ENCODE peak calls at places on chromosomes 4 and X, in eight cellular contexts. B, P, G, X, V, A, E and T are unnamed samples.

GRCh38 chr4:25161599-25161960 is 1.3 kb upstream of the SEPSECS start:
- DNase-seq in B (no peak), G (no peak), V (no peak), A (no peak), P (no peak), X (no peak), E (no peak), T (no peak)

GRCh38 chr4:8834681-8835220 is 36.9 kb downstream of the HMX1 start:
- DNase-seq in V (peak; percentile 21), X (peak; percentile 2), A (no peak), E (no peak), P (no peak), G (no peak), B (no peak), T (no peak)

GRCh38 chrX:46589977-46590723 is 16.6 kb downstream of the CHST7 start:
- DNase-seq in G (no peak), V (no peak), X (no peak), A (no peak), P (no peak), E (no peak), B (no peak), T (no peak)

GRCh38 chr4:4327652-4328121 is 37.6 kb downstream of the ZBTB49 start:
- DNase-seq in A (no peak), G (no peak), B (peak; percentile 42), P (peak; percentile 26), X (no peak), V (peak; percentile 93), E (peak; percentile 31), T (no peak)

GRCh38 chrX:124289443-124289842 is 43.0 kb upstream of the TEX13D start:
- DNase-seq in E (no peak), V (no peak), X (no peak), P (no peak), B (no peak), G (no peak), A (no peak), T (no peak)

GRCh38 chrX:45767021-45767491 is 566.4 kb upstream of the DIPK2B start:
- DNase-seq in X (no peak), V (no peak), P (no peak), G (no peak), A (no peak), B (no peak), E (no peak), T (no peak)

GRCh38 chr4:74675673-74676279 is 118.5 kb downstream of the BTC start:
- DNase-seq in P (no peak), G (no peak), A (no peak), E (peak; percentile 55), X (no peak), V (no peak), B (peak; percentile 13), T (no peak)

GRCh38 chrX:111823068-111823467 is 52.9 kb upstream of the TRPC5OS start:
- DNase-seq in V (peak; percentile 81), A (no peak), X (no peak), E (peak; percentile 55), P (no peak), G (no peak), B (peak; percentile 34), T (no peak)

GRCh38 chrX:23742174-23742692 is 843 bp downstream of the ACOT9 start:
- DNase-seq in E (peak; percentile 35), A (no peak), B (peak; percentile 60), G (peak; percentile 71), P (peak; percentile 39), V (peak; percentile 29), X (peak; percentile 31), T (peak; percentile 70)

GRCh38 chr4:112377127-112377635 is 80.0 kb downstream of the ALPK1 start:
- DNase-seq in E (no peak), V (no peak), B (no peak), X (no peak), A (no peak), G (no peak), P (no peak), T (no peak)

GRCh38 chrX:19902110-19902509 is 14.7 kb upstream of the SH3KBP1 start:
- DNase-seq in P (no peak), E (peak; percentile 20), B (no peak), V (no peak), A (no peak), G (no peak), X (no peak), T (no peak)

GRCh38 chrX:108209006-108209554 is 117.5 kb downstream of the ATG4A start:
- DNase-seq in P (no peak), V (no peak), X (no peak), G (no peak), A (no peak), B (no peak), E (no peak), T (no peak)

DNA sequence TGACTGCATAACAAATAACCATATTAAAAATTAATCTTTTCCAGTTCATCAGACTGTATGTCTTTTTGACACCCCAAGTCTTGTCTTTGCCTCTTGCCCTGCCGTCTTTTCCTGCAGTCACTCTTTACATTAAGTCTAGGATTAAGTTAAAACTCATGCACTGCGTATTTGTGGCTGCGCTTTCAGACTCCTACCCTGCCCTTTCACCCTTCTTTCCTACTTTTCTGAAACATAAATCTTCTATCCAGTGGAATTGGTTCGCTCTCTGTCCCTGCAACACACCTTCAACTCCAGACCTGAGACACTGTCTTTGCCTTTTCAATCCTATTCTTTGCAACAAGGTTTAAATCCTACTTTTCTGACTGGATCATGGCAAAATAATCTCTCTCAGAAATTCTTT is 19.9 kb downstream of the SPRY1 start:
- DNase-seq in A (no peak), V (no peak), P (no peak), E (no peak), X (no peak), B (no peak), G (no peak), T (no peak)
- H3K4me1 ChIP-seq in A (peaks cover 29% of the 10 kb centered on the region), V (peaks cover 2% of the 10 kb centered on the region), P (no peaks in the 10 kb centered on the region), E (peaks cover 23% of the 10 kb centered on the region), X (peaks cover 45% of the 10 kb centered on the region), B (no peaks in the 10 kb centered on the region), G (no peaks in the 10 kb centered on the region), T (peaks cover 65% of the 10 kb centered on the region)

GRCh38 chrX:68692651-68693050 is 45.2 kb downstream of the STARD8 start:
- DNase-seq in X (no peak), V (no peak), G (no peak), A (no peak), E (no peak), P (no peak), B (no peak), T (no peak)
- H3K4me1 ChIP-seq in X (no peaks in the 10 kb centered on the region), V (peaks cover 2% of the 10 kb centered on the region), G (no peaks in the 10 kb centered on the region), A (no peaks in the 10 kb centered on the region), E (no peaks in the 10 kb centered on the region), P (no peaks in the 10 kb centered on the region), B (no peaks in the 10 kb centered on the region), T (peaks cover 11% of the 10 kb centered on the region)

DNA sequence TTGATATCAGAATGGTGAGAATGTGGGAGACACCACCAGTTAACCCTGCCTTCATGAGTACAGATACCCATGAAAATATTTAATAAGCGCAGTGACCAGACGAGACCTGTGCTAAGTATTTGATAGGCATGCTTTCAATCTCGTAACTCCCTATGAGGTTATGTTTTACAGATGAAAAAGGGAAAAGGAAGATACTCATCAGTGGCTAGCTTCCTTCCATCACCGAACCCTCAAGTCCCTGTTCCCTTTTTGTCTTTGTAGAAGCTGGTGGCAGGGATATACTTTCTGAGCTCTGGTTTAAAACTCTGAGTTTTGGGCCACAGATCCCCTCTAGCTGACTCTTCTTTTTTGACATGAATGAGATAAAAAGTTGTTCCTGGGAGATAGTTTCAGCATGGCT is 26.3 kb downstream of the AFF1 start:
- DNase-seq in G (no peak), A (no peak), X (no peak), B (no peak), E (no peak), P (no peak), V (no peak), T (no peak)
- H3K4me1 ChIP-seq in G (no peaks in the 10 kb centered on the region), A (peaks cover 6% of the 10 kb centered on the region), X (peaks cover 56% of the 10 kb centered on the region), B (peaks cover 9% of the 10 kb centered on the region), E (peaks cover 52% of the 10 kb centered on the region), P (peaks cover 11% of the 10 kb centered on the region), V (peaks cover 24% of the 10 kb centered on the region), T (peaks cover 26% of the 10 kb centered on the region)

GRCh38 chr4:113584407-113585150 is 177.0 kb downstream of the CAMK2D start:
- DNase-seq in P (no peak), X (no peak), B (no peak), G (no peak), V (peak; percentile 68), E (peak; percentile 74), A (no peak), T (no peak)
- H3K4me1 ChIP-seq in P (peaks cover 1% of the 10 kb centered on the region), X (peaks cover 31% of the 10 kb centered on the region), B (no peaks in the 10 kb centered on the region), G (no peaks in the 10 kb centered on the region), V (peaks cover 5% of the 10 kb centered on the region), E (peaks cover 42% of the 10 kb centered on the region), A (no peaks in the 10 kb centered on the region), T (no peaks in the 10 kb centered on the region)

GRCh38 chr4:147789596-147789995 is 57.7 kb downstream of the ARHGAP10 start:
- DNase-seq in P (no peak), X (no peak), G (no peak), A (no peak), V (no peak), B (no peak), E (no peak), T (no peak)
- H3K4me1 ChIP-seq in P (peaks cover 28% of the 10 kb centered on the region), X (peaks cover 46% of the 10 kb centered on the region), G (peaks cover 3% of the 10 kb centered on the region), A (peaks cover 4% of the 10 kb centered on the region), V (no peaks in the 10 kb centered on the region), B (peaks cover 43% of the 10 kb centered on the region), E (peaks cover 44% of the 10 kb centered on the region), T (peaks cover 6% of the 10 kb centered on the region)

GRCh38 chr4:186939766-186940165 is 216.1 kb upstream of the FAT1 start:
- DNase-seq in V (no peak), X (no peak), A (no peak), E (no peak), G (no peak), P (no peak), B (no peak), T (no peak)
- H3K4me1 ChIP-seq in V (peaks cover 2% of the 10 kb centered on the region), X (peaks cover 54% of the 10 kb centered on the region), A (peaks cover 31% of the 10 kb centered on the region), E (peaks cover 7% of the 10 kb centered on the region), G (no peaks in the 10 kb centered on the region), P (no peaks in the 10 kb centered on the region), B (peaks cover 7% of the 10 kb centered on the region), T (peaks cover 31% of the 10 kb centered on the region)

DNA sequence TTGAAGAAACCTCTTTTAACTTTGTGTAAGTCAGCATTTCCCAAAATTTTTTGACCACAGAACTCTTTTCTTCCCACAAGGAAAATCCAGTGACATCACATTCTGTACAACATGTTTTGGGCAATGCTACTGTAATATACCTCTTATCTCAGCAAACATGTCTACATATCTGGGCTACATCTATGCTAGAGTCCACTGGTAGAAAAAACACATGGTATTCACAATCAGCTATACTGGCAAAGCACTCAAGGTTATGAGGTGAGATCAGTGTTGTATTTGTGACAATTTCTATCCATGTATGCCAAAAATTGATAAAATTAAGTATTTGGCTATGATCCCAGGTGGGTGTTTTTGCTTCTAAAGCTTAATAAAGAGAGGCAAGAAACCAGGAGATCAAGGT is 98.0 kb downstream of the ATP11C start:
- DNase-seq in E (no peak), X (no peak), V (no peak), B (no peak), G (no peak), A (no peak), P (no peak), T (no peak)
- H3K4me1 ChIP-seq in E (peaks cover 16% of the 10 kb centered on the region), X (peaks cover 31% of the 10 kb centered on the region), V (no peaks in the 10 kb centered on the region), B (peaks cover 7% of the 10 kb centered on the region), G (no peaks in the 10 kb centered on the region), A (peaks cover 6% of the 10 kb centered on the region), P (no peaks in the 10 kb centered on the region), T (peaks cover 21% of the 10 kb centered on the region)